ENCODE peak calls at places on chromosome 6, in seven cellular contexts. W is mammary epithelial cell, S is mucosa of descending colon, I is left ventricle myocardium inferior, B is endothelial cell, V is heart right ventricle, N is suprapubic skin. K is an unnamed sample.

GRCh38 chr6:82555801-82556200 is 192.2 kb downstream of the TPBG start:
- DNase-seq in W (peak; percentile 36), S (no peak), I (no peak), B (no peak), V (no peak), N (no peak), K (no peak)

GRCh38 chr6:26607434-26608230 is 10.9 kb downstream of the ABT1 start:
- DNase-seq in W (peak; percentile 43), S (peak; percentile 77), I (no peak), B (peak; percentile 51), V (peak; percentile 28), N (no peak), K (no peak)

GRCh38 chr6:81998432-81998831 is 246.0 kb upstream of the TENT5A start:
- DNase-seq in W (peak; percentile 45), S (no peak), I (no peak), B (no peak), V (no peak), N (no peak), K (no peak)

GRCh38 chr6:139973602-139974373 is 599.3 kb upstream of the CITED2 start:
- DNase-seq in W (no peak), S (no peak), I (no peak), B (no peak), V (no peak), N (no peak), K (no peak)

GRCh38 chr6:112231609-112232060 is 22.7 kb downstream of the LAMA4 start:
- DNase-seq in W (peak; percentile 68), S (peak; percentile 33), I (no peak), B (no peak), V (no peak), N (no peak), K (no peak)

GRCh38 chr6:169812257-169812644 is 60.8 kb downstream of the ERMARD start:
- DNase-seq in W (no peak), S (no peak), I (no peak), B (no peak), V (no peak), N (peak; percentile 75), K (peak; percentile 54)

GRCh38 chr6:41503841-41504525 is 42.2 kb upstream of the FOXP4 start:
- DNase-seq in W (peak; percentile 16), S (no peak), I (peak; percentile 26), B (peak; percentile 26), V (no peak), N (no peak), K (no peak)

GRCh38 chr6:13615802-13616140 is 636 bp downstream of the NOL7 start:
- DNase-seq in W (no peak), S (peak; percentile 75), I (peak; percentile 53), B (peak; percentile 50), V (peak; percentile 22), N (peak; percentile 86), K (no peak)

GRCh38 chr6:99885051-99885450 is 109.0 kb downstream of the MCHR2 start:
- DNase-seq in W (no peak), S (no peak), I (no peak), B (no peak), V (no peak), N (no peak), K (no peak)
- TF ChIP-seq CTCF in W (no peak), S (no peak), I (no peak), B (no peak), V (no peak), N (no peak), K (no peak)

DNA sequence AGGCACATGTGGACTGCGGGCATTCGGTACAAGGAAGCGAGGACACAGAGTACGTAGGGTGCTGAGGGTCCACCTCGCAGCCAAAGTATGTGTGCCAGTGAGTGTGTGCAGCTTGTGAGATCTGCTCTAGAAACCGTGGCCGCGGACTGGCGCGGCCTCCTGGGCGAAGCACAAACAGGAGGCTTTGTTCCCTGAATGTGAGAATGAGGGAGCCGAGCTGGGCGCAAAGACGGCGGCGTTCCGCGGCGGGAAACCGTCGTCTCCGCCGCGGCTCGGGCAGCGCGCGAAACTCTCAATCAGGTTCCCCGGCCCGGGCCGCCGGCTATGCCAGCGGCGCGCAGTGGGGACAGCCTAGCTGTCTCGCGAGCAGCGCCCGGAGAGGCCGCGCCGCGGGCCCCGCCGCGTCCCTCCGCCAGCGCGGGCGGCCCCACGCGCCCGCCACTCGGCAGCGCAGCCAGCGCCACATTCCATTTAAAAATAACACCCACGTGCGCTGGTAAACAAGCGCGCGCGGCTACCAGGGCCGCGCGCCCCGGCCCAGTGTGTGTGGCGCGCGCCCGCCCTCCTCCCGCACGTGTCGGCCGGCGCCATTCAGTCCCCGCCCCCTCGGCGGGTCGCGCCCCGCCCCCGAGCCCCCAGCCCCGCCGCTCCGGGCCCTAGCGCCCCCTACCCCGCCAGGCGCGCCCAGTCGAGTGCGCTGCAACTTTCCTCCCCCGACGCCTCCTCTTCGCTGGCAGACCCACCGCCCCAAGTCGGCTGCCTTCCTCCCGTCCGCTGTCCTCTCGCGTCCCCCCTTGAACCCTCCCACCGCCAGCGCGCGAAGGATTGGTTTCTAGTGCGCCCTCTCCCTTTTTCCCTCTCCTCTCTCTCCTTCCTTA is 3.0 kb upstream of the FOXO3 start:
- DNase-seq in W (peak; percentile 49), S (peak; percentile 83), I (peak; percentile 83), B (peak; percentile 86), V (peak; percentile 26), N (peak; percentile 85), K (peak; percentile 87)
- TF ChIP-seq CTCF in W (no peak), S (no peak), I (no peak), B (peak; percentile 40), V (no peak), N (no peak), K (peak; percentile 37)

GRCh38 chr6:6861995-6862394 is 245.8 kb upstream of the RREB1 start:
- DNase-seq in W (no peak), S (no peak), I (no peak), B (no peak), V (no peak), N (no peak), K (no peak)
- TF ChIP-seq CTCF in W (no peak), S (no peak), I (no peak), B (no peak), V (no peak), N (no peak), K (no peak)

GRCh38 chr6:134373282-134373922 is 55.5 kb upstream of the SGK1 start:
- DNase-seq in W (peak; percentile 74), S (peak; percentile 49), I (peak; percentile 23), B (no peak), V (peak; percentile 36), N (no peak), K (no peak)
- TF ChIP-seq CTCF in W (no peak), S (no peak), I (no peak), B (no peak), V (no peak), N (no peak), K (no peak)

GRCh38 chr6:12401200-12401599 is 111.0 kb downstream of the EDN1 start:
- DNase-seq in W (no peak), S (no peak), I (no peak), B (no peak), V (peak; percentile 34), N (no peak), K (no peak)

GRCh38 chr6:12408752-12409151 is 118.6 kb downstream of the EDN1 start:
- DNase-seq in W (no peak), S (no peak), I (no peak), B (peak; percentile 6), V (peak; percentile 13), N (no peak), K (no peak)

GRCh38 chr6:12403946-12404647 is 113.9 kb downstream of the EDN1 start:
- DNase-seq in W (no peak), S (no peak), I (no peak), B (no peak), V (no peak), N (no peak), K (no peak)

GRCh38 chr6:12404651-12405050 is 114.5 kb downstream of the EDN1 start:
- DNase-seq in W (no peak), S (no peak), I (no peak), B (no peak), V (no peak), N (no peak), K (no peak)

GRCh38 chr6:12403201-12403826 is 113.2 kb downstream of the EDN1 start:
- DNase-seq in W (peak; percentile 56), S (no peak), I (no peak), B (no peak), V (no peak), N (no peak), K (no peak)
- TF ChIP-seq CTCF in W (peak; percentile 5), S (no peak), I (no peak), B (no peak), V (no peak), N (no peak), K (no peak)

GRCh38 chr6:158665332-158665731 is 15.5 kb downstream of the SYTL3 start:
- DNase-seq in W (no peak), S (no peak), I (no peak), B (no peak), V (no peak), N (no peak), K (no peak)

GRCh38 chr6:158660331-158660730 is 10.5 kb downstream of the SYTL3 start:
- DNase-seq in W (no peak), S (peak; percentile 66), I (no peak), B (no peak), V (no peak), N (no peak), K (no peak)

GRCh38 chr6:158663465-158664167 is 13.8 kb downstream of the SYTL3 start:
- DNase-seq in W (no peak), S (peak; percentile 53), I (no peak), B (no peak), V (no peak), N (no peak), K (no peak)

GRCh38 chr6:158662607-158663464 is 13.0 kb downstream of the SYTL3 start:
- DNase-seq in W (no peak), S (no peak), I (no peak), B (no peak), V (no peak), N (no peak), K (no peak)

GRCh38 chr6:158661156-158661555 is 11.3 kb downstream of the SYTL3 start:
- DNase-seq in W (no peak), S (no peak), I (no peak), B (no peak), V (no peak), N (no peak), K (no peak)
- TF ChIP-seq CTCF in W (peak; percentile 29), S (no peak), I (no peak), B (no peak), V (no peak), N (peak; percentile 10), K (no peak)